ENCODE peak calls at places on chromosomes 5 and 9, in ten cellular contexts. A is AG09309; N is lower lobe of right lung; D is NCI-H2029 treated with DMSO at 0.1 percent for 48 hours; R is Right ventricle myocardium superior; M is activated B cell treated with CpG ODN at 0.5 μM for 24 hours; U is cardiac fibroblast; F is astrocyte of the cerebellum; B is amniotic epithelial cell; Y is stimulated activated CD4-positive, alpha-beta T cell treated with anti-CD3 and anti-CD28 coated beads, Interleukin-2, amount 100 ng/mL, for 48 hours. P is an unnamed sample.

GRCh38 chr9:113886471-113886870 is 10.4 kb downstream of the ZNF618 start:
- DNase-seq in A (no peak), N (no peak), D (no peak), R (no peak), M (no peak), U (peak), F (no peak), B (no peak), Y (no peak), P (no peak)

GRCh38 chr5:31854625-31855526 is 215.9 kb downstream of the PDZD2 start:
- DNase-seq in A (no peak), N (peak), D (no peak), R (peak), M (no peak), U (peak), F (no peak), B (peak), Y (no peak), P (no peak)

GRCh38 chr5:749101-749670 is 35.3 kb downstream of the ZDHHC11B start:
- DNase-seq in A (no peak), N (peak), D (no peak), R (no peak), M (no peak), U (no peak), F (no peak), B (no peak), Y (no peak), P (no peak)

GRCh38 chr5:72468606-72469005 is 38.6 kb downstream of the ZNF366 start:
- DNase-seq in A (no peak), N (no peak), D (no peak), R (no peak), M (no peak), U (peak), F (no peak), B (no peak), Y (no peak), P (peak)

GRCh38 chr9:27572918-27573698 is at the start of gene C9orf72:
- DNase-seq in A (no peak), N (peak), D (no peak), R (peak), M (peak), U (no peak), F (no peak), B (no peak), Y (peak), P (no peak)

GRCh38 chr5:173582198-173583092 is 34.0 kb downstream of the BOD1 start:
- DNase-seq in A (no peak), N (no peak), D (no peak), R (no peak), M (no peak), U (peak), F (no peak), B (peak), Y (no peak), P (no peak)

GRCh38 chr9:99748251-99748650 is 73.4 kb upstream of the NR4A3 start:
- DNase-seq in A (no peak), N (no peak), D (no peak), R (no peak), M (no peak), U (no peak), F (no peak), B (peak), Y (no peak), P (no peak)

GRCh38 chr9:137454145-137454505 is 5.0 kb downstream of the NSMF start:
- DNase-seq in A (no peak), N (peak), D (no peak), R (peak), M (peak), U (peak), F (no peak), B (peak), Y (no peak), P (no peak)

GRCh38 chr9:129432255-129432654 is 188.6 kb downstream of the C9orf50 start:
- DNase-seq in A (no peak), N (no peak), D (no peak), R (no peak), M (no peak), U (no peak), F (no peak), B (no peak), Y (no peak), P (no peak)

GRCh38 chr9:12091865-12092527 is 601.2 kb upstream of the TYRP1 start:
- DNase-seq in A (no peak), N (no peak), D (no peak), R (no peak), M (no peak), U (no peak), F (no peak), B (no peak), Y (no peak), P (no peak)

GRCh38 chr9:71746023-71746752 is 22.1 kb downstream of the CEMIP2 start:
- DNase-seq in A (no peak), N (no peak), D (no peak), R (no peak), M (no peak), U (peak), F (no peak), B (peak), Y (no peak), P (no peak)

GRCh38 chr9:131214457-131214856 is 61.9 kb downstream of the FAM78A start:
- DNase-seq in A (no peak), N (no peak), D (no peak), R (no peak), M (no peak), U (peak), F (no peak), B (no peak), Y (no peak), P (no peak)

GRCh38 chr9:91623004-91623403 is 199.4 kb upstream of the NFIL3 start:
- DNase-seq in A (no peak), N (no peak), D (no peak), R (no peak), M (no peak), U (no peak), F (no peak), B (peak), Y (no peak), P (no peak)